ENCODE peak calls at places on chromosomes 7 and 10, in six cellular contexts. Y is SK-N-SH, W is K562, H is GM12878, L is HepG2, G is H1. K is an unnamed sample.

GRCh38 chr7:72114129-72114528 is 298.0 kb downstream of the CALN1 start:
- DNase-seq in Y (no peak), G (no peak), L (no peak), W (no peak), H (no peak), K (no peak)

GRCh38 chr7:121499526-121500123 is 103.5 kb upstream of the FAM3C start:
- DNase-seq in H (no peak), Y (no peak), L (no peak), W (no peak), G (no peak), K (no peak)

GRCh38 chr10:29102233-29102632 is 186.6 kb upstream of the LYZL1 start:
- DNase-seq in W (no peak), H (no peak), Y (peak; percentile 26), L (no peak), G (no peak), K (no peak)

GRCh38 chr10:108544500-108545120 is 1378.7 kb downstream of the XPNPEP1 start:
- DNase-seq in Y (peak; percentile 39), L (peak; percentile 3), W (peak; percentile 35), H (no peak), G (peak; percentile 83), K (no peak)

GRCh38 chr10:127293640-127294039 is 97.2 kb upstream of the INSYN2A start:
- DNase-seq in W (no peak), H (no peak), Y (no peak), G (no peak), L (no peak), K (no peak)

GRCh38 chr7:149782682-149783345 is 9.4 kb upstream of the ZNF467 start:
- DNase-seq in G (no peak), W (no peak), L (no peak), Y (no peak), H (no peak), K (no peak)

GRCh38 chr7:50921114-50921513 is 138.4 kb upstream of the GRB10 start:
- DNase-seq in H (no peak), L (no peak), Y (no peak), W (no peak), G (no peak), K (no peak)

GRCh38 chr10:59091239-59091638 is 85.2 kb upstream of the PHYHIPL start:
- DNase-seq in L (no peak), Y (no peak), H (no peak), G (no peak), W (no peak), K (no peak)

GRCh38 chr10:66925896-66926719 is at the start of gene LRRTM3:
- DNase-seq in L (peak; percentile 56), H (peak; percentile 20), Y (peak; percentile 64), G (peak; percentile 55), W (peak; percentile 37), K (peak; percentile 77)

GRCh38 chr7:31192996-31193395 is 140.9 kb downstream of the ADCYAP1R1 start:
- DNase-seq in W (peak; percentile 63), Y (peak; percentile 89), G (peak; percentile 84), L (peak; percentile 35), H (no peak), K (peak; percentile 36)

GRCh38 chr10:103510791-103511757 is 17.6 kb downstream of the NEURL1 start:
- DNase-seq in H (no peak), L (no peak), W (no peak), Y (peak; percentile 1), G (no peak), K (no peak)

GRCh38 chr7:116528008-116528789 is 3.4 kb downstream of the CAV1 start:
- DNase-seq in W (no peak), G (no peak), L (no peak), H (no peak), Y (peak; percentile 21), K (peak; percentile 54)

DNA sequence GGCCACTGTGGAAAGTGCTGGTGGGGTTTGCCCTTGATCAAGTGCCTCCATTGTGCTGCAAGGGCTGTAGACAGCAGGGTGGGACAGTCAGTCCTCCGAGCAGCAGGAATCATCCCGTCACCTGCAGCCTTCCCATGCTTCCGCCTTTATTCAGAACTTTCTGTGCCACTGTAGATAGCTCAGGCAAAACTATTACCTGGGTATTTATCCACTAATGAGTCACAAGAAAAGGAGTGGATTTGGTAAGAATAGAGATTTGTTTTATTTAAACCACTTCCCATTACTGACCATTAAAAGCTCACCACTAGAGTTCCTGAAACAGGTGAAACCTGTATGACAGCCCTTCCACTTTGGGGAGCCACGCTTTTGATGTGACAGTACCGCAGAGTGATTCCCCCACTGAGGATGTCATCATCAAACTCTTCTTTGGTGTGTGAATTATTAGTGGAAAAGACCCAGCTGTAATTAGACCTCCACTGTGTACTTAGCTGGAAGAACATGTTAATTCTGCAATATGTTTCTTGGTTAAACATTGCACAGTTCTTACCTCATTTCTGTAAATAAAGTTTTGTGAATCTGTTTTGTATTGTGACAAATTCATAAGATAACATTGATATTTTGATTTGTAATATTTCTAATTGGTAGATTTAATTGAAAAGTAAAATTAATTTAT is 208.8 kb downstream of the MLLT10 start:
- DNase-seq in Y (no peak), L (no peak), W (no peak), H (no peak), G (no peak), K (no peak)
- TF ChIP-seq SIN3A in Y (no peak), L (no peak), W (no peak), H (no peak), G (no peak), K (no peak)

GRCh38 chr7:109462171-109462570 is 892.5 kb downstream of the DNAJB9 start:
- DNase-seq in Y (no peak), G (no peak), W (no peak), L (no peak), H (no peak), K (no peak)
- TF ChIP-seq YY1 in Y (no peak), G (no peak), W (no peak), L (no peak), H (no peak), K (no peak)

DNA sequence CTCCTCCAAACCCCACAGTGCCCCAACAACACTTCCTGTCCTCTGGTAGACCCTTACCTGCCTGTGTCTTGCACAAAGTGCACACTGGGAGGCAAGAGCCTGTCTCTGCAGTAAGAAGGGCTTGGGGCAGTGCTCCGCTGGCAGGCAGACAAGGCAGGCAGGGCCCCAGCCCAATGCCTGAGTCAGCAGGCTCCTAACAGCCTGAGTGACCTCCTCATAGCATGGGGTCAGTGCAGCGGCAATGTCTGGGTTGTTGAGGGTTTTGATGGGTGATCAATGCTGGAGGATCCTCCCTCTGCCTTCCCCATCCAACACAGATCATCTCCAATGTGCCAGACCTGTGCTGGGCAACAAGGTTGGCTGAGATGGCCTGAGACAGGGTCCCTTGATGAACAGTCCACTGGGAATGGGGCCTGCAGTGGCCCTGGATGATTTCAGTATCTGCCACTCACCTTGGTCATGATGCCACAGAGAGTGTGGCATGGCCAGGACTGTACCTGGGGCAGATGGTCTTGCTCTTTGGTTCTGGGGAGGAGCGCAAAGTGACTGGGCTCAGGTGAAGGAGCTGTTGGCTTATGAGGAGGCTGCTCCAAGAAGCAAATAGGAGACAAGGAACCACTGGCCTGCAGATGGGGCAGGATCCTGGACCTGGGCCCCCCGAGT is 55.6 kb upstream of the CAMK2B start:
- DNase-seq in Y (no peak), W (no peak), H (no peak), G (peak; percentile 41), L (no peak), K (no peak)
- TF ChIP-seq SIN3A in Y (no peak), W (no peak), H (no peak), G (no peak), L (no peak), K (no peak)

DNA sequence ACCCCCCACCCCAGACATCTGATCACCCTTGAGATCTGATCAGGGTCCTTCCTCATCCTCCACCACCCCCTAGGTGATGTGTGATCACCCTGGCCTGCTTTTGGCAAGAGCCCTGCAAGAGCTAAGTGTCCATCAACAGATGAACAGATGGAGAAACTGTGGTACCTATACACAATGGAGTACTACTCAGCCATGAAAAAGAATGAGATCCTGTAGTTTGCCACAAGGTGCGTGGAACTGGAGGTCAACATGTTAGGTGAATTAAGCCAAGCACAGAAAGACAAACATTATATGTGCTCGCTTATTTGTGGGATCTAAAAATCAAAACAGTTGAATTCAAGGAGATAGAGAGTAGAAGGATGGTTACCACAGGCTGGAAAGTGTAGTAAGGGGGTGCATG is 209.1 kb downstream of the USP6NL start:
- DNase-seq in G (no peak), W (no peak), H (no peak), L (no peak), Y (no peak), K (no peak)
- TF ChIP-seq YY1 in G (no peak), W (no peak), H (no peak), L (no peak), Y (no peak), K (no peak)

GRCh38 chr7:128450913-128451312 is 4.8 kb upstream of the HILPDA start:
- DNase-seq in G (no peak), W (no peak), L (no peak), H (no peak), Y (no peak), K (no peak)

GRCh38 chr7:128452552-128452951 is 3.1 kb upstream of the HILPDA start:
- DNase-seq in Y (no peak), W (no peak), G (no peak), H (no peak), L (no peak), K (no peak)

GRCh38 chr7:128454808-128455555 is 696 bp upstream of the HILPDA start:
- DNase-seq in Y (no peak), G (no peak), W (peak; percentile 28), L (no peak), H (no peak), K (no peak)

GRCh38 chr7:128455556-128456254 is at the start of gene HILPDA:
- DNase-seq in L (peak; percentile 74), Y (peak; percentile 99), W (peak; percentile 97), H (peak; percentile 91), G (peak; percentile 93), K (peak; percentile 73)

DNA sequence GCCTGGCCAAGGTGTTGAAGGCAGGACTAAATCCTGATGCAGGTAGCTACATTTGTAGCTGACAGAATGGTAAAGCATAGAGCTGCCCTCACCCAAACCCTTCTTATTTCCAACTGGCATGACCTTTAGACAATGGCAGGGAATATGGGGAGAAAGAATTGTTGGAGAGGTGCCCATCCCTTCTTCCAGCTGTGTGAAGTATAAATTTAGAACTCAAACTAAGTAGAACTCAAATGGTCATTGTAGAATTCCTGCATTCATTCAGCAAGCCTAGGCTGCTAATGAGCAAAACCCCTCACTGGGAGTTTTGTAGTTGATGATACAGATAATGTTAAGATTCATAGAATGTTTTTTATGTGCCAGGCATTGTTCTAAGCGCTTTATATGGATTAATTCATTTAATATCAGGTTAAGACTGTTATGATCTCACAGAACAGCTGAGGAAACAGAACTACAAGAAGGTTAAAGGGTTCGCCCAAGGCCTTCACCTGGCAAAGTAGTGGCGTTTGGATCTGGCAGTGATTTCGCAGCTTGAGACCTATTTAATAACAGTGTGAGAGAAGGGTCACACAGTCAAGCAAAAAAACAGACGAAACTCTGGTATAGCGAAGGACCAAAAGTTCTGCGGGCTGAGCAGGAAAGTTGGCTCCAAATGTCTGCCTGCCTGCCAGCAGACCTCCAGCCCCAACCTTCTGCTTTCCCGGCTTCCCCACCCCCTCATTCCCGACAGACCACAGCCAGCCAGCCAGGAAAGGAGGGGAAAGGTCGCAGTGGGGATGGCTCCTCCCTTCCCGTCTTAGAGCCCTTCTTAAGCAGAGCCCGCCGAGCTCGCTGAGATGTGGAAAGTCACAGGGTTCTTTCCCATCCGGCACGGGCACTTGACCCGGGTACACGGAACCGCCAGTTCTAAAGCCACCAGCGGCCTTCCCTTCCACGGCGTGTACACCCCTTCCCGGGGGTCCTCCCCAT is 1.6 kb upstream of the HILPDA start:
- DNase-seq in W (no peak), Y (peak; percentile 75), G (peak; percentile 77), H (no peak), L (no peak), K (no peak)
- TF ChIP-seq SIN3A in W (no peak), Y (no peak), G (no peak), H (no peak), L (no peak), K (no peak)